ENCODE peak calls at places on chromosomes 3 and 15, in nine cellular contexts. One of them, this sample, is unnamed.

GRCh38 chr15:30870681-30871080 is 33.0 kb upstream of the FAN1 start:
- DNase-seq in Calu3: no peak
- DNase-seq in GM10248: no peak
- DNase-seq in posterior vena cava: no peak
- DNase-seq in NCI-H146: no peak
- DNase-seq in IMR-90: no peak
- DNase-seq in NCI-H1092 treated with DMSO at 0.1 percent for 48 hours: no peak
- DNase-seq in ovary: no peak
- DNase-seq in stromal cell of bone marrow: no peak
- DNase-seq in this sample: no peak

GRCh38 chr3:161081675-161082462 is 23.3 kb downstream of the B3GALNT1 start:
- DNase-seq in posterior vena cava: no peak
- DNase-seq in NCI-H146: no peak
- DNase-seq in GM10248: peak; percentile 35
- DNase-seq in stromal cell of bone marrow: no peak
- DNase-seq in ovary: no peak
- DNase-seq in Calu3: no peak
- DNase-seq in NCI-H1092 treated with DMSO at 0.1 percent for 48 hours: no peak
- DNase-seq in IMR-90: no peak
- DNase-seq in this sample: no peak

GRCh38 chr3:30435950-30436349 is 170.5 kb upstream of the TGFBR2 start:
- DNase-seq in posterior vena cava: no peak
- DNase-seq in Calu3: no peak
- DNase-seq in ovary: no peak
- DNase-seq in IMR-90: no peak
- DNase-seq in NCI-H1092 treated with DMSO at 0.1 percent for 48 hours: no peak
- DNase-seq in GM10248: no peak
- DNase-seq in stromal cell of bone marrow: no peak
- DNase-seq in NCI-H146: no peak
- DNase-seq in this sample: no peak

GRCh38 chr3:186255703-186256331 is 106.2 kb downstream of the DGKG start:
- DNase-seq in posterior vena cava: no peak
- DNase-seq in IMR-90: no peak
- DNase-seq in NCI-H146: peak; percentile 45
- DNase-seq in Calu3: peak; percentile 57
- DNase-seq in stromal cell of bone marrow: no peak
- DNase-seq in ovary: no peak
- DNase-seq in GM10248: peak; percentile 67
- DNase-seq in NCI-H1092 treated with DMSO at 0.1 percent for 48 hours: no peak
- DNase-seq in this sample: no peak

GRCh38 chr15:85627245-85627935 is 167.3 kb downstream of the KLHL25 start:
- DNase-seq in IMR-90: no peak
- DNase-seq in posterior vena cava: no peak
- DNase-seq in stromal cell of bone marrow: no peak
- DNase-seq in Calu3: no peak
- DNase-seq in ovary: no peak
- DNase-seq in NCI-H146: no peak
- DNase-seq in NCI-H1092 treated with DMSO at 0.1 percent for 48 hours: no peak
- DNase-seq in GM10248: no peak
- DNase-seq in this sample: no peak

GRCh38 chr3:131840151-131840797 is 194.5 kb downstream of the CPNE4 start:
- DNase-seq in posterior vena cava: no peak
- DNase-seq in NCI-H146: no peak
- DNase-seq in ovary: no peak
- DNase-seq in IMR-90: no peak
- DNase-seq in NCI-H1092 treated with DMSO at 0.1 percent for 48 hours: no peak
- DNase-seq in GM10248: no peak
- DNase-seq in Calu3: no peak
- DNase-seq in stromal cell of bone marrow: no peak
- DNase-seq in this sample: no peak

GRCh38 chr3:183594636-183595035 is 39.1 kb upstream of the KLHL6 start:
- DNase-seq in NCI-H1092 treated with DMSO at 0.1 percent for 48 hours: no peak
- DNase-seq in ovary: no peak
- DNase-seq in IMR-90: no peak
- DNase-seq in Calu3: no peak
- DNase-seq in NCI-H146: no peak
- DNase-seq in stromal cell of bone marrow: no peak
- DNase-seq in posterior vena cava: no peak
- DNase-seq in GM10248: no peak
- DNase-seq in this sample: no peak

GRCh38 chr3:183272142-183272541 is 19.1 kb downstream of the B3GNT5 start:
- DNase-seq in NCI-H146: no peak
- DNase-seq in IMR-90: no peak
- DNase-seq in ovary: no peak
- DNase-seq in Calu3: no peak
- DNase-seq in GM10248: no peak
- DNase-seq in stromal cell of bone marrow: no peak
- DNase-seq in posterior vena cava: no peak
- DNase-seq in NCI-H1092 treated with DMSO at 0.1 percent for 48 hours: no peak
- DNase-seq in this sample: no peak

GRCh38 chr3:86793786-86794185 is 197.2 kb downstream of the VGLL3 start:
- DNase-seq in Calu3: peak; percentile 30
- DNase-seq in GM10248: no peak
- DNase-seq in NCI-H146: peak; percentile 33
- DNase-seq in NCI-H1092 treated with DMSO at 0.1 percent for 48 hours: no peak
- DNase-seq in stromal cell of bone marrow: peak; percentile 89
- DNase-seq in IMR-90: peak; percentile 97
- DNase-seq in ovary: no peak
- DNase-seq in posterior vena cava: no peak
- DNase-seq in this sample: peak; percentile 90

GRCh38 chr3:177597325-177598109 is 400.2 kb upstream of the TBL1XR1 start:
- DNase-seq in IMR-90: peak; percentile 75
- DNase-seq in stromal cell of bone marrow: peak; percentile 89
- DNase-seq in GM10248: peak; percentile 23
- DNase-seq in NCI-H146: peak; percentile 70
- DNase-seq in ovary: peak; percentile 48
- DNase-seq in Calu3: no peak
- DNase-seq in posterior vena cava: no peak
- DNase-seq in NCI-H1092 treated with DMSO at 0.1 percent for 48 hours: peak; percentile 99
- DNase-seq in this sample: peak; percentile 83

GRCh38 chr3:108125550-108126071 is 34.8 kb upstream of the CD47 start:
- DNase-seq in NCI-H1092 treated with DMSO at 0.1 percent for 48 hours: peak; percentile 90
- DNase-seq in stromal cell of bone marrow: no peak
- DNase-seq in GM10248: peak; percentile 43
- DNase-seq in IMR-90: no peak
- DNase-seq in ovary: no peak
- DNase-seq in posterior vena cava: no peak
- DNase-seq in NCI-H146: peak; percentile 100
- DNase-seq in Calu3: no peak
- DNase-seq in this sample: no peak

GRCh38 chr3:67093315-67093714 is 95.2 kb downstream of the KBTBD8 start:
- DNase-seq in IMR-90: peak; percentile 10
- DNase-seq in NCI-H1092 treated with DMSO at 0.1 percent for 48 hours: no peak
- DNase-seq in stromal cell of bone marrow: no peak
- DNase-seq in ovary: no peak
- DNase-seq in GM10248: no peak
- DNase-seq in NCI-H146: no peak
- DNase-seq in Calu3: no peak
- DNase-seq in posterior vena cava: no peak
- DNase-seq in this sample: no peak

GRCh38 chr3:141686477-141687280 is 51.4 kb upstream of the RNF7 start:
- DNase-seq in IMR-90: peak; percentile 72
- DNase-seq in GM10248: no peak
- DNase-seq in posterior vena cava: no peak
- DNase-seq in stromal cell of bone marrow: peak; percentile 69
- DNase-seq in ovary: peak; percentile 62
- DNase-seq in Calu3: peak; percentile 39
- DNase-seq in NCI-H1092 treated with DMSO at 0.1 percent for 48 hours: peak; percentile 70
- DNase-seq in NCI-H146: no peak
- DNase-seq in this sample: peak; percentile 67

GRCh38 chr3:155791190-155791589 is 14.9 kb downstream of the C3orf33 start:
- DNase-seq in Calu3: no peak
- DNase-seq in stromal cell of bone marrow: no peak
- DNase-seq in posterior vena cava: no peak
- DNase-seq in ovary: no peak
- DNase-seq in IMR-90: peak; percentile 30
- DNase-seq in NCI-H146: no peak
- DNase-seq in GM10248: no peak
- DNase-seq in NCI-H1092 treated with DMSO at 0.1 percent for 48 hours: no peak
- DNase-seq in this sample: no peak

GRCh38 chr15:55494927-55495326 is 13.1 kb downstream of the DNAAF4 start:
- DNase-seq in IMR-90: no peak
- DNase-seq in NCI-H146: no peak
- DNase-seq in posterior vena cava: no peak
- DNase-seq in ovary: no peak
- DNase-seq in NCI-H1092 treated with DMSO at 0.1 percent for 48 hours: no peak
- DNase-seq in Calu3: no peak
- DNase-seq in stromal cell of bone marrow: no peak
- DNase-seq in GM10248: no peak
- DNase-seq in this sample: no peak

GRCh38 chr3:190122198-190122771 is 1.6 kb upstream of the P3H2 start:
- DNase-seq in NCI-H1092 treated with DMSO at 0.1 percent for 48 hours: no peak
- DNase-seq in stromal cell of bone marrow: peak; percentile 53
- DNase-seq in Calu3: no peak
- DNase-seq in posterior vena cava: no peak
- DNase-seq in NCI-H146: no peak
- DNase-seq in GM10248: no peak
- DNase-seq in IMR-90: peak; percentile 83
- DNase-seq in ovary: no peak
- DNase-seq in this sample: peak; percentile 66

GRCh38 chr3:72212396-72212795 is 427.4 kb upstream of the PROK2 start:
- DNase-seq in stromal cell of bone marrow: no peak
- DNase-seq in Calu3: no peak
- DNase-seq in NCI-H146: no peak
- DNase-seq in NCI-H1092 treated with DMSO at 0.1 percent for 48 hours: no peak
- DNase-seq in GM10248: no peak
- DNase-seq in IMR-90: no peak
- DNase-seq in ovary: no peak
- DNase-seq in posterior vena cava: no peak
- DNase-seq in this sample: no peak

GRCh38 chr3:71690222-71690821 is 34.9 kb downstream of the EIF4E3 start:
- DNase-seq in stromal cell of bone marrow: no peak
- DNase-seq in posterior vena cava: no peak
- DNase-seq in NCI-H146: no peak
- DNase-seq in IMR-90: peak; percentile 76
- DNase-seq in GM10248: no peak
- DNase-seq in Calu3: no peak
- DNase-seq in ovary: peak; percentile 50
- DNase-seq in NCI-H1092 treated with DMSO at 0.1 percent for 48 hours: no peak
- DNase-seq in this sample: peak; percentile 60

GRCh38 chr15:40106203-40107161 is 2.2 kb downstream of the BMF start:
- DNase-seq in NCI-H1092 treated with DMSO at 0.1 percent for 48 hours: no peak
- DNase-seq in posterior vena cava: peak; percentile 83
- DNase-seq in IMR-90: peak; percentile 49
- DNase-seq in stromal cell of bone marrow: no peak
- DNase-seq in Calu3: peak; percentile 70
- DNase-seq in NCI-H146: no peak
- DNase-seq in ovary: no peak
- DNase-seq in GM10248: peak; percentile 69
- DNase-seq in this sample: no peak

GRCh38 chr3:129449279-129450115 is 9.5 kb downstream of the IFT122 start:
- DNase-seq in Calu3: no peak
- DNase-seq in stromal cell of bone marrow: no peak
- DNase-seq in posterior vena cava: no peak
- DNase-seq in NCI-H1092 treated with DMSO at 0.1 percent for 48 hours: no peak
- DNase-seq in ovary: no peak
- DNase-seq in GM10248: no peak
- DNase-seq in IMR-90: no peak
- DNase-seq in NCI-H146: no peak
- DNase-seq in this sample: no peak

GRCh38 chr3:56467108-56467507 is 1.2 kb downstream of the ERC2 start:
- DNase-seq in stromal cell of bone marrow: peak; percentile 10
- DNase-seq in NCI-H146: peak; percentile 91
- DNase-seq in Calu3: peak; percentile 83
- DNase-seq in NCI-H1092 treated with DMSO at 0.1 percent for 48 hours: peak; percentile 92
- DNase-seq in GM10248: peak; percentile 27
- DNase-seq in posterior vena cava: no peak
- DNase-seq in IMR-90: peak; percentile 43
- DNase-seq in ovary: peak; percentile 82
- DNase-seq in this sample: no peak

GRCh38 chr3:120555661-120556509 is 40.3 kb upstream of the NDUFB4 start:
- DNase-seq in ovary: peak; percentile 60
- DNase-seq in GM10248: no peak
- DNase-seq in Calu3: no peak
- DNase-seq in NCI-H146: no peak
- DNase-seq in NCI-H1092 treated with DMSO at 0.1 percent for 48 hours: no peak
- DNase-seq in stromal cell of bone marrow: no peak
- DNase-seq in posterior vena cava: no peak
- DNase-seq in IMR-90: no peak
- DNase-seq in this sample: no peak

GRCh38 chr15:91974321-91974720 is 120.8 kb downstream of the SLCO3A1 start:
- DNase-seq in Calu3: peak; percentile 50
- DNase-seq in ovary: no peak
- DNase-seq in IMR-90: no peak
- DNase-seq in stromal cell of bone marrow: no peak
- DNase-seq in posterior vena cava: no peak
- DNase-seq in GM10248: no peak
- DNase-seq in NCI-H146: no peak
- DNase-seq in NCI-H1092 treated with DMSO at 0.1 percent for 48 hours: no peak
- DNase-seq in this sample: no peak

GRCh38 chr15:64813075-64813474 is 12.4 kb downstream of the PIF1 start:
- DNase-seq in IMR-90: peak; percentile 44
- DNase-seq in GM10248: no peak
- DNase-seq in ovary: no peak
- DNase-seq in Calu3: no peak
- DNase-seq in NCI-H146: no peak
- DNase-seq in posterior vena cava: no peak
- DNase-seq in NCI-H1092 treated with DMSO at 0.1 percent for 48 hours: no peak
- DNase-seq in stromal cell of bone marrow: no peak
- DNase-seq in this sample: peak; percentile 64

GRCh38 chr15:42402806-42403205 is 43.5 kb downstream of the CAPN3 start:
- DNase-seq in ovary: no peak
- DNase-seq in Calu3: no peak
- DNase-seq in NCI-H146: no peak
- DNase-seq in NCI-H1092 treated with DMSO at 0.1 percent for 48 hours: no peak
- DNase-seq in stromal cell of bone marrow: no peak
- DNase-seq in posterior vena cava: no peak
- DNase-seq in IMR-90: no peak
- DNase-seq in GM10248: no peak
- DNase-seq in this sample: no peak

GRCh38 chr3:129608087-129608935 is 1.8 kb upstream of the PLXND1 start:
- DNase-seq in ovary: no peak
- DNase-seq in NCI-H146: peak; percentile 52
- DNase-seq in posterior vena cava: no peak
- DNase-seq in Calu3: no peak
- DNase-seq in GM10248: no peak
- DNase-seq in NCI-H1092 treated with DMSO at 0.1 percent for 48 hours: peak; percentile 37
- DNase-seq in IMR-90: peak; percentile 69
- DNase-seq in stromal cell of bone marrow: no peak
- DNase-seq in this sample: peak; percentile 43

GRCh38 chr3:135752851-135753250 is 212.7 kb upstream of the PPP2R3A start:
- DNase-seq in NCI-H146: no peak
- DNase-seq in Calu3: peak; percentile 29
- DNase-seq in NCI-H1092 treated with DMSO at 0.1 percent for 48 hours: no peak
- DNase-seq in GM10248: no peak
- DNase-seq in posterior vena cava: no peak
- DNase-seq in IMR-90: no peak
- DNase-seq in ovary: no peak
- DNase-seq in stromal cell of bone marrow: no peak
- DNase-seq in this sample: no peak

GRCh38 chr3:12508316-12508715 is 24.0 kb downstream of the TSEN2 start:
- DNase-seq in NCI-H1092 treated with DMSO at 0.1 percent for 48 hours: no peak
- DNase-seq in IMR-90: peak; percentile 100
- DNase-seq in posterior vena cava: no peak
- DNase-seq in stromal cell of bone marrow: peak; percentile 93
- DNase-seq in GM10248: no peak
- DNase-seq in Calu3: no peak
- DNase-seq in NCI-H146: no peak
- DNase-seq in ovary: peak; percentile 60
- DNase-seq in this sample: peak; percentile 54

GRCh38 chr15:80317389-80318169 is 65.6 kb upstream of the CTXND1 start:
- DNase-seq in GM10248: no peak
- DNase-seq in IMR-90: peak; percentile 98
- DNase-seq in NCI-H1092 treated with DMSO at 0.1 percent for 48 hours: no peak
- DNase-seq in Calu3: no peak
- DNase-seq in posterior vena cava: no peak
- DNase-seq in ovary: no peak
- DNase-seq in NCI-H146: no peak
- DNase-seq in stromal cell of bone marrow: peak; percentile 94
- DNase-seq in this sample: peak; percentile 66

GRCh38 chr15:90479656-90480055 is 50.1 kb upstream of the CRTC3 start:
- DNase-seq in stromal cell of bone marrow: no peak
- DNase-seq in NCI-H1092 treated with DMSO at 0.1 percent for 48 hours: no peak
- DNase-seq in posterior vena cava: no peak
- DNase-seq in NCI-H146: no peak
- DNase-seq in IMR-90: peak; percentile 8
- DNase-seq in GM10248: no peak
- DNase-seq in Calu3: peak; percentile 81
- DNase-seq in ovary: no peak
- DNase-seq in this sample: no peak

This sample was measured in RCC 7860.